ENCODE peak calls at places on chromosomes 16 and 17, in nine cellular contexts. O is sigmoid colon; X is heart right ventricle; I is CD4-positive, alpha-beta T cell; D is effector memory CD4-positive, alpha-beta T cell; W is A549; S is breast epithelium; V is transverse colon; F is upper lobe of right lung. K is an unnamed sample.

GRCh38 chr17:75557852-75558665 is 29.5 kb upstream of the MYO15B start:
- DNase-seq in O (no peak), X (no peak), I (no peak), D (no peak), W (no peak), S (no peak), V (no peak), F (no peak), K (no peak)

GRCh38 chr17:40321502-40322416 is 12.8 kb downstream of the RARA start:
- DNase-seq in O (peak; percentile 84), X (peak; percentile 75), I (no peak), D (no peak), W (no peak), S (no peak), V (peak; percentile 61), F (peak; percentile 80), K (no peak)

GRCh38 chr16:47143329-47143676 is 442 bp downstream of the NETO2 start:
- DNase-seq in O (no peak), X (peak; percentile 59), I (peak; percentile 48), D (peak; percentile 15), W (peak; percentile 84), S (no peak), V (peak; percentile 76), F (peak; percentile 76), K (peak; percentile 85)

GRCh38 chr16:27639588-27640276 is 89.8 kb downstream of the KATNIP start:
- DNase-seq in O (no peak), X (no peak), I (no peak), D (no peak), W (peak; percentile 53), S (no peak), V (no peak), F (no peak), K (peak; percentile 59)

GRCh38 chr17:11932337-11932898 is 64.9 kb downstream of the ZNF18 start:
- DNase-seq in O (no peak), X (no peak), I (no peak), D (no peak), W (no peak), S (no peak), V (no peak), F (no peak), K (no peak)

GRCh38 chr17:79353016-79353415 is 257.8 kb downstream of the RBFOX3 start:
- DNase-seq in O (no peak), X (no peak), I (no peak), D (no peak), W (no peak), S (no peak), V (no peak), F (no peak), K (no peak)

GRCh38 chr16:51952500-51952899 is 594.4 kb downstream of the TOX3 start:
- DNase-seq in O (no peak), X (no peak), I (no peak), D (no peak), W (no peak), S (no peak), V (no peak), F (no peak), K (no peak)

GRCh38 chr16:31455601-31456314 is 3.5 kb upstream of the ARMC5 start:
- DNase-seq in O (peak; percentile 63), X (no peak), I (no peak), D (no peak), W (peak; percentile 43), S (no peak), V (no peak), F (peak; percentile 37), K (peak; percentile 53)

GRCh38 chr16:67786491-67786890 is 19.9 kb downstream of the RANBP10 start:
- DNase-seq in O (no peak), X (no peak), I (no peak), D (no peak), W (no peak), S (no peak), V (no peak), F (no peak), K (no peak)

GRCh38 chr16:84489141-84489540 is 15.3 kb downstream of the MEAK7 start:
- DNase-seq in O (no peak), X (no peak), I (no peak), D (no peak), W (no peak), S (peak; percentile 36), V (no peak), F (peak; percentile 48), K (no peak)

GRCh38 chr17:43570518-43570928 is 24.4 kb upstream of the ETV4 start:
- DNase-seq in O (no peak), X (no peak), I (no peak), D (no peak), W (peak; percentile 43), S (no peak), V (no peak), F (no peak), K (no peak)

GRCh38 chr17:39092672-39093250 is 58.7 kb downstream of the PLXDC1 start:
- DNase-seq in O (no peak), X (no peak), I (no peak), D (no peak), W (no peak), S (no peak), V (no peak), F (no peak), K (no peak)

GRCh38 chr17:83189673-83190385 is 110.4 kb downstream of the METRNL start:
- DNase-seq in O (peak; percentile 79), X (peak; percentile 41), I (no peak), D (no peak), W (no peak), S (peak; percentile 68), V (no peak), F (peak; percentile 86), K (no peak)
- H3K9me3 ChIP-seq in O (no peaks in the 10 kb centered on the region), X (peaks cover 9% of the 10 kb centered on the region), I (no peaks in the 10 kb centered on the region), D (no peaks in the 10 kb centered on the region), W (peaks cover 3% of the 10 kb centered on the region), S (peaks cover 12% of the 10 kb centered on the region), V (no peaks in the 10 kb centered on the region), F (no peaks in the 10 kb centered on the region), K (no peaks in the 10 kb centered on the region)

GRCh38 chr17:27459433-27459832 is 3.2 kb downstream of the KSR1 start:
- DNase-seq in O (no peak), X (no peak), I (no peak), D (no peak), W (no peak), S (no peak), V (no peak), F (no peak), K (no peak)

GRCh38 chr17:27462149-27462548 is 5.9 kb downstream of the KSR1 start:
- DNase-seq in O (no peak), X (no peak), I (no peak), D (no peak), W (no peak), S (no peak), V (no peak), F (no peak), K (no peak)

GRCh38 chr17:27461192-27461859 is 5.1 kb downstream of the KSR1 start:
- DNase-seq in O (no peak), X (no peak), I (no peak), D (no peak), W (no peak), S (no peak), V (no peak), F (no peak), K (no peak)

GRCh38 chr17:27458524-27458908 is 2.3 kb downstream of the KSR1 start:
- DNase-seq in O (no peak), X (no peak), I (no peak), D (no peak), W (no peak), S (no peak), V (no peak), F (no peak), K (no peak)

GRCh38 chr17:27460196-27460725 is 4.0 kb downstream of the KSR1 start:
- DNase-seq in O (no peak), X (no peak), I (no peak), D (no peak), W (no peak), S (no peak), V (no peak), F (no peak), K (no peak)
- H3K9me3 ChIP-seq in O (no peaks in the 10 kb centered on the region), X (no peaks in the 10 kb centered on the region), I (no peaks in the 10 kb centered on the region), D (no peaks in the 10 kb centered on the region), W (no peaks in the 10 kb centered on the region), S (no peaks in the 10 kb centered on the region), V (no peaks in the 10 kb centered on the region), F (no peaks in the 10 kb centered on the region), K (no peaks in the 10 kb centered on the region)

GRCh38 chr16:35533683-35534082 is 2074.3 kb downstream of the TP53TG3F start:
- DNase-seq in O (no peak), X (no peak), I (no peak), D (no peak), W (no peak), S (no peak), V (no peak), F (no peak), K (no peak)
- H3K9me3 ChIP-seq in O (no peaks in the 10 kb centered on the region), X (no peaks in the 10 kb centered on the region), I (peaks cover 9% of the 10 kb centered on the region), D (peaks cover 5% of the 10 kb centered on the region), W (no peaks in the 10 kb centered on the region), S (peaks cover 9% of the 10 kb centered on the region), V (no peaks in the 10 kb centered on the region), F (no peaks in the 10 kb centered on the region), K (no peaks in the 10 kb centered on the region)

GRCh38 chr16:368388-369158 is 1.8 kb downstream of the MRPL28 start:
- DNase-seq in O (peak; percentile 60), X (no peak), I (no peak), D (no peak), W (no peak), S (no peak), V (peak; percentile 8), F (no peak), K (no peak)

GRCh38 chr16:364595-365491 is 5.5 kb downstream of the MRPL28 start:
- DNase-seq in O (no peak), X (no peak), I (no peak), D (no peak), W (no peak), S (no peak), V (no peak), F (no peak), K (no peak)

GRCh38 chr16:367333-367903 is 2.9 kb downstream of the MRPL28 start:
- DNase-seq in O (no peak), X (no peak), I (no peak), D (no peak), W (no peak), S (no peak), V (no peak), F (no peak), K (no peak)

GRCh38 chr16:364091-364490 is 6.2 kb downstream of the MRPL28 start:
- DNase-seq in O (no peak), X (no peak), I (no peak), D (no peak), W (no peak), S (no peak), V (no peak), F (no peak), K (no peak)

DNA sequence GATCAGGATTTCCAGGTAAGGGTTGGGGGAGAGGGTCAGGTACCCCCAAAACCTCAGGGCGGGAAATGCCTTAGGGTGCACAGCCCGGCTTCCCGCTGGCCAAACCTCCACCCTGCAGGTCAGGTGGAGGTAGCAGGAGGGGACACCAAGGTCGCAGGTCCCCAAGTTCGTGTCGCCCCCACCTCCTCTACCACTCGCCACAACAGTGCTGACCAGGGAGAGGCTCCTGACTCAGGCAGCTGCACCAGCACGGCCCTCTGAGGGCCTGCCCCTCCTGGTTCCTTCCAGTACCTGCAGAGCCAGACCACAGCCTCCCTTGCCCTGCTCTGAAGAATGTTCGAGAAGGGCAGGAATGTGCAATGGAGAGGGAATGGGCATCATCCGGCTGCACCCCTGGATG is 3.9 kb downstream of the MRPL28 start:
- DNase-seq in O (no peak), X (no peak), I (no peak), D (no peak), W (no peak), S (no peak), V (peak; percentile 6), F (no peak), K (no peak)
- H3K9me3 ChIP-seq in O (no peaks in the 10 kb centered on the region), X (no peaks in the 10 kb centered on the region), I (no peaks in the 10 kb centered on the region), D (no peaks in the 10 kb centered on the region), W (no peaks in the 10 kb centered on the region), S (no peaks in the 10 kb centered on the region), V (no peaks in the 10 kb centered on the region), F (no peaks in the 10 kb centered on the region), K (no peaks in the 10 kb centered on the region)

K was measured in BE2C.